ENCODE peak calls at places on chromosomes 12 and 14, in seven cellular contexts. M is OCI-LY7; G is mesendoderm; E is tibial artery; N is CD8-positive, alpha-beta T cell; O is RWPE1; S is aorta. J is an unnamed sample.

GRCh38 chr12:23340351-23340750 is 609.1 kb downstream of the SOX5 start:
- DNase-seq in M (no peak), G (no peak), E (no peak), N (no peak), O (no peak), S (no peak), J (no peak)

GRCh38 chr12:17680220-17680619 is 409.8 kb downstream of the RERGL start:
- DNase-seq in M (no peak), G (no peak), E (no peak), N (no peak), O (no peak), S (no peak), J (no peak)

GRCh38 chr12:42166501-42166900 is 21.8 kb upstream of the GXYLT1 start:
- DNase-seq in M (no peak), G (no peak), E (no peak), N (no peak), O (no peak), S (no peak), J (no peak)

GRCh38 chr12:82896979-82897378 is 210.3 kb downstream of the TMTC2 start:
- DNase-seq in M (no peak), G (no peak), E (no peak), N (no peak), O (peak; percentile 73), S (no peak), J (no peak)

GRCh38 chr14:90783344-90783743 is 32.9 kb downstream of the TTC7B start:
- DNase-seq in M (no peak), G (no peak), E (peak; percentile 13), N (no peak), O (no peak), S (no peak), J (no peak)

GRCh38 chr14:94768141-94768520 is 1.8 kb downstream of the GSC start:
- DNase-seq in M (no peak), G (no peak), E (no peak), N (no peak), O (no peak), S (no peak), J (no peak)

GRCh38 chr14:34301107-34301734 is 160.8 kb downstream of the SPTSSA start:
- DNase-seq in M (peak; percentile 42), G (peak; percentile 66), E (no peak), N (no peak), O (peak; percentile 37), S (no peak), J (no peak)

GRCh38 chr14:49366416-49366815 is 219.8 kb downstream of the RPS29 start:
- DNase-seq in M (no peak), G (peak; percentile 86), E (no peak), N (no peak), O (no peak), S (no peak), J (no peak)

GRCh38 chr12:7001921-7002591 is 16.2 kb downstream of the LPCAT3 start:
- DNase-seq in M (no peak), G (no peak), E (no peak), N (no peak), O (no peak), S (no peak), J (no peak)

GRCh38 chr14:75254381-75254821 is 24.2 kb upstream of the FOS start:
- DNase-seq in M (no peak), G (no peak), E (peak; percentile 80), N (no peak), O (peak; percentile 91), S (no peak), J (no peak)

GRCh38 chr12:4402996-4403395 is 23.5 kb upstream of the FGF23 start:
- DNase-seq in M (no peak), G (no peak), E (no peak), N (no peak), O (no peak), S (no peak), J (no peak)

GRCh38 chr14:64337901-64338615 is 43.9 kb upstream of the ESR2 start:
- DNase-seq in M (peak; percentile 57), G (peak; percentile 90), E (no peak), N (no peak), O (peak; percentile 46), S (peak; percentile 72), J (peak; percentile 93)

GRCh38 chr14:26401170-26401968 is 196.5 kb downstream of the NOVA1 start:
- DNase-seq in M (no peak), G (peak; percentile 28), E (no peak), N (no peak), O (no peak), S (no peak), J (no peak)

GRCh38 chr12:71870409-71870808 is 30.9 kb downstream of the TBC1D15 start:
- DNase-seq in M (peak; percentile 12), G (no peak), E (no peak), N (no peak), O (no peak), S (no peak), J (no peak)

GRCh38 chr12:31600764-31601163 is 9.8 kb upstream of the DENND5B start:
- DNase-seq in M (no peak), G (no peak), E (no peak), N (no peak), O (no peak), S (no peak), J (no peak)

GRCh38 chr12:105931104-105931503 is 207.7 kb downstream of the NUAK1 start:
- DNase-seq in M (no peak), G (no peak), E (no peak), N (no peak), O (no peak), S (no peak), J (peak; percentile 77)

GRCh38 chr12:54384591-54385041 is at the start of gene ZNF385A:
- DNase-seq in M (peak; percentile 67), G (no peak), E (no peak), N (no peak), O (no peak), S (peak; percentile 69), J (no peak)

GRCh38 chr12:132735496-132735895 is 24.9 kb downstream of the PGAM5 start:
- DNase-seq in M (no peak), G (no peak), E (no peak), N (no peak), O (no peak), S (no peak), J (no peak)

GRCh38 chr14:102487204-102487577 is 22.4 kb downstream of the ANKRD9 start:
- DNase-seq in M (no peak), G (no peak), E (peak; percentile 58), N (no peak), O (no peak), S (peak; percentile 51), J (no peak)

DNA sequence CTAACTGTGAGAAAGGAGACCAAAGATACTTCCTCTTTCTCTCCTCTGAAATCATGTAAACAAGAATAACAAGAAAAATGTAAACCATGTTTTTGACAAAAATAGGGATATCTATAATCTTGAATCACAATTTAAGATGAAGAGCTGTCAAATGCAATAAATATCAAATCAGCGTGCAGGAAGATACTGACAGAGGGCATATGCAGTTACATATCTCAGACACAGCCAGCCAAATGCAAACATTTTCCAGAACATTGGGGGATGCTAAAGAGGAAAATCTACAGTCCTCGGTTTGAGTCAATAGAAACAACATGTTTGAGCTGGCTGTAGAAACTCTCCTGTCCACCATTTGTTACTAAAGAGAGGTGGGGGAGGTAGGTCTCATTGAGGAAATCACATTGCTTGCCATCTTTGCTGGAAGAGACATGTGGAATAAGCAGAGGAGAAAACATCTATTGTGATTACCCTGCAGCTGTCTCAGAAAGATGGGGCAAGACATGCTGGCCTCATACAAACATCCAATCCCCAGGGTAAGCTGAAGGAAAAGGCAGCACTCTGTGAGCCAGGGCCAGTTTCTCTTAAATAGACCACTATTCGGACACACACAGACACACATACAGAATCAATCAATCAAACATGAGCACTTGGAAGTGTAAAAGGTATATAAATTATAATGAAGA is 43.5 kb downstream of the CNTN1 start:
- DNase-seq in M (no peak), G (no peak), E (no peak), N (no peak), O (no peak), S (no peak), J (no peak)
- H3K27ac ChIP-seq in M (no peak overlapping the region), G (no peak overlapping the region), E (no peak overlapping the region), N (no peak overlapping the region), O (no peak overlapping the region), S (no peak overlapping the region), J (no peak overlapping the region)

DNA sequence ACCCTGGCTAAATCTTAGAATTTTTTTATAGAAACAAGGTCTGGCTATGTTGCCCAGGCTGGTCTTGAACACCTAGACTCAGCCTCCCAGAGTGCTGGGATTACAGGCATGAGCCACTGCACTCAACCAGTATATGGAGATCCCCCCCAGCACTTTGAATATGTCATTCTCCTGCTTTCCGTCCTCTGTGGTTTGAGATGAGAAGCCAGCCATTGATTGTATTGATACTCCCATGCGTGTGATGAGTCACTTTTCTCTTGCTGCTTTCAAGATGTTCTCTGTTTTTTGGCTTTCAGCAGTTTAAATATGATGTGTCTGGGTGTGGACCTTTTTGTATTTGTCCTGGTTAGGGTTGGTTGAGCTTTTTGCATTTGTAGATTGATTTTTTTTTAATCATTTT is 75.2 kb upstream of the DNM1L start:
- DNase-seq in M (no peak), G (peak; percentile 22), E (no peak), N (no peak), O (no peak), S (no peak), J (no peak)
- H3K27ac ChIP-seq in M (no peak overlapping the region), G (no peak overlapping the region), E (no peak overlapping the region), N (no peak overlapping the region), O (no peak overlapping the region), S (no peak overlapping the region), J (no peak overlapping the region)

DNA sequence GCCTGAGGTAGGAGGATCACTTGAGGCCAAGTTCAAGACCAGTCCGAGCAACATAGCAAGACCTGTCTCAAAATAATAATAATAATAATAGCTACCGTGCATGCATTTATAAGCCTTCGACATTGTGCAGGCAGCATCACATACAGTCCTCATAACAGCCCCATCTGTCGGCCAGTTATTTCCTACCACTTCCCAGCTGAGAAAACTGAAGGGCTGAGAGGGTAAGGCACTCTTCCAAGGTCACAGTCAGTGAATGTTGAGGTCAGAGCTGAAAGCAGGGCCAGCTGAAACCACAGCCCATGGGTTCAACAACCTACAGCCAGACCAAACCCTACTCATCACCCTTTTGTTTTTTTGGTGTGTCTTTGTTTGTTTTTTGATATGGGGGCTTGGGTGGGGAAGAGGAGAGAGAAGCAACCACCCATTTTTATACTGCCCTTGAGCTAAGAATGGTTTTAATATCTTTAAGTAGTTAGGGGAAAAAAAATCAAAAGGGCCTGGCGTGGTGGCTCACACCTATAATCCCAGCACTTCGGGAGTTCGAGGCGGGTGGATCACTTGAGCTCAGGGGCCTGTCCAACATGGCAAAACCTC is 16.8 kb upstream of the ITPK1 start:
- DNase-seq in M (peak; percentile 53), G (peak; percentile 47), E (no peak), N (peak; percentile 44), O (no peak), S (no peak), J (no peak)
- H3K27ac ChIP-seq in M (no peak overlapping the region), G (no peak overlapping the region), E (peak overlapping the region; percentile 67), N (no peak overlapping the region), O (peak overlapping the region; percentile 89), S (no peak overlapping the region), J (peak overlapping the region; percentile 67)

GRCh38 chr14:42192659-42193425 is 586.2 kb downstream of the LRFN5 start:
- DNase-seq in M (no peak), G (peak; percentile 12), E (no peak), N (no peak), O (peak; percentile 48), S (no peak), J (no peak)
- H3K27ac ChIP-seq in M (no peak overlapping the region), G (no peak overlapping the region), E (no peak overlapping the region), N (no peak overlapping the region), O (no peak overlapping the region), S (no peak overlapping the region), J (no peak overlapping the region)

J was measured in esophagus muscularis mucosa.